ENCODE peak calls at places on chromosomes 13 and 19, in five cellular contexts. Y is stimulated activated naive CD8-positive, alpha-beta T cell treated with anti-CD3 and anti-CD28 coated beads, Interleukin-15, Interleukin-2, amounts not matched to agents 100 U/mL and 50 U/mL, for 24 hours; N is kidney; W is NCI-H748 treated with DMSO at 0.1 percent for 48 hours; J is stimulated activated CD8-positive, alpha-beta memory T cell treated with anti-CD3 and anti-CD28 coated beads, Interleukin-4, amount 100 ng/mL, for 1 hour. A is an unnamed sample.

GRCh38 chr13:27425151-27425917 is 915 bp downstream of the GTF3A start:
- DNase-seq in N (no peak), J (no peak), Y (peak; percentile 37), W (no peak), A (no peak)

GRCh38 chr19:41811036-41811435 is 14.6 kb downstream of the CEACAM3 start:
- DNase-seq in Y (no peak), N (no peak), W (no peak), J (no peak), A (no peak)

GRCh38 chr19:51503891-51504290 is 2.3 kb upstream of the SIGLEC12 start:
- DNase-seq in J (no peak), W (no peak), Y (no peak), N (no peak), A (no peak)

GRCh38 chr19:2567580-2567979 is 91.7 kb downstream of the GADD45B start:
- DNase-seq in Y (peak; percentile 34), N (peak; percentile 90), J (no peak), W (no peak), A (no peak)

GRCh38 chr19:37933965-37934364 is 27.0 kb downstream of the SIPA1L3 start:
- DNase-seq in Y (no peak), J (no peak), N (peak; percentile 18), W (no peak), A (no peak)

GRCh38 chr19:48398329-48399235 is 5.1 kb downstream of the GRIN2D start:
- DNase-seq in Y (peak; percentile 90), J (peak; percentile 73), W (peak; percentile 85), N (peak; percentile 91), A (peak; percentile 72)

GRCh38 chr13:95948646-95949045 is 104.6 kb downstream of the UGGT2 start:
- DNase-seq in N (no peak), J (no peak), Y (no peak), W (no peak), A (no peak)

GRCh38 chr13:101942535-101943157 is 459.2 kb downstream of the FGF14 start:
- DNase-seq in W (no peak), Y (no peak), N (no peak), J (no peak), A (no peak)

GRCh38 chr19:11881151-11881800 is 6.3 kb upstream of the ZNF69 start:
- DNase-seq in W (peak; percentile 63), N (no peak), Y (peak; percentile 62), J (peak; percentile 33), A (peak; percentile 52)